ENCODE peak calls at places on chromosomes 13 and 19, in four cellular contexts. C is IMR-90, V is HepG2, R is GM12878. Z is an unnamed sample.

GRCh38 chr19:13289295-13289694 is 139.1 kb downstream of the IER2 start:
- DNase-seq in C (no peak), V (no peak), R (no peak), Z (no peak)

GRCh38 chr19:44848805-44849457 is 2.8 kb downstream of the NECTIN2 start:
- DNase-seq in C (no peak), V (no peak), R (no peak), Z (peak; percentile 40)

GRCh38 chr13:40318366-40318765 is 348.1 kb downstream of the FOXO1 start:
- DNase-seq in C (no peak), V (no peak), R (no peak), Z (no peak)

GRCh38 chr19:56141416-56141992 is 417 bp downstream of the ZNF444 start:
- DNase-seq in C (no peak), V (no peak), R (no peak), Z (no peak)

GRCh38 chr13:33634526-33635111 is 183.3 kb upstream of the RFC3 start:
- DNase-seq in C (no peak), V (no peak), R (no peak), Z (no peak)

GRCh38 chr13:107375701-107376350 is 807.9 kb upstream of the ARGLU1 start:
- DNase-seq in C (no peak), V (no peak), R (no peak), Z (no peak)

GRCh38 chr19:2097330-2098327 is 914 bp downstream of the IZUMO4 start:
- DNase-seq in C (no peak), V (no peak), R (no peak), Z (no peak)

GRCh38 chr13:25886438-25887214 is 165.2 kb downstream of the SHISA2 start:
- DNase-seq in C (peak; percentile 44), V (no peak), R (no peak), Z (no peak)

GRCh38 chr13:97259787-97260641 is 37.9 kb downstream of the MBNL2 start:
- DNase-seq in C (peak; percentile 84), V (peak; percentile 77), R (no peak), Z (peak; percentile 84)

GRCh38 chr13:111006508-111007031 is 91.7 kb upstream of the ANKRD10 start:
- DNase-seq in C (peak; percentile 84), V (no peak), R (no peak), Z (peak; percentile 15)

GRCh38 chr19:10964903-10965302 is 4.1 kb downstream of the SMARCA4 start:
- DNase-seq in C (no peak), V (no peak), R (no peak), Z (no peak)

GRCh38 chr13:60453490-60453889 is 56.5 kb downstream of the TDRD3 start:
- DNase-seq in C (peak; percentile 58), V (no peak), R (no peak), Z (no peak)

GRCh38 chr13:94858856-94859811 is 146.8 kb upstream of the SOX21 start:
- DNase-seq in C (peak; percentile 5), V (no peak), R (no peak), Z (no peak)

GRCh38 chr13:81639984-81640582 is 1299.2 kb upstream of the SPRY2 start:
- DNase-seq in C (no peak), V (peak; percentile 25), R (no peak), Z (peak; percentile 4)

GRCh38 chr13:106851251-106851650 is 283.3 kb upstream of the ARGLU1 start:
- DNase-seq in C (peak; percentile 18), V (no peak), R (no peak), Z (no peak)

GRCh38 chr19:49342291-49342721 is 7.1 kb downstream of the CD37 start:
- DNase-seq in C (no peak), V (no peak), R (no peak), Z (no peak)

GRCh38 chr19:32339988-32340874 is 5.2 kb upstream of the ZNF507 start:
- DNase-seq in C (peak; percentile 27), V (peak; percentile 46), R (no peak), Z (peak; percentile 50)

GRCh38 chr19:4052993-4053422 is 13.7 kb downstream of the ZBTB7A start:
- DNase-seq in C (no peak), V (peak; percentile 36), R (no peak), Z (no peak)

GRCh38 chr19:4589579-4590410 is 30.3 kb upstream of the SEMA6B start:
- DNase-seq in C (no peak), V (peak; percentile 65), R (no peak), Z (peak; percentile 77)

GRCh38 chr19:35349614-35350521 is 2.2 kb downstream of the FFAR1 start:
- DNase-seq in C (no peak), V (no peak), R (no peak), Z (no peak)

GRCh38 chr19:30688696-30689095 is 316.5 kb downstream of the ZNF536 start:
- DNase-seq in C (no peak), V (no peak), R (no peak), Z (no peak)

GRCh38 chr13:51697855-51698254 is 106.1 kb downstream of the DHRS12 start:
- DNase-seq in C (peak; percentile 18), V (no peak), R (no peak), Z (no peak)

GRCh38 chr13:32947886-32948285 is 68.3 kb upstream of the KL start:
- DNase-seq in C (no peak), V (no peak), R (no peak), Z (no peak)

GRCh38 chr13:45536224-45536623 is 71.5 kb downstream of the COG3 start:
- DNase-seq in C (no peak), V (no peak), R (no peak), Z (no peak)

GRCh38 chr19:42311612-42312160 is 1.4 kb upstream of the TMEM145 start:
- DNase-seq in C (no peak), V (no peak), R (no peak), Z (peak; percentile 50)

GRCh38 chr13:40640202-40640601 is 26.2 kb downstream of the FOXO1 start:
- DNase-seq in C (no peak), V (no peak), R (no peak), Z (no peak)

GRCh38 chr13:62910541-62910940 is 1494.9 kb upstream of the PCDH20 start:
- DNase-seq in C (no peak), V (no peak), R (no peak), Z (no peak)

GRCh38 chr13:68490594-68490993 is 1260.5 kb upstream of the PCDH9 start:
- DNase-seq in C (no peak), V (no peak), R (no peak), Z (no peak)

GRCh38 chr13:24905242-24905641 is 141.3 kb downstream of the RNF17 start:
- DNase-seq in C (peak; percentile 36), V (no peak), R (no peak), Z (no peak)

DNA sequence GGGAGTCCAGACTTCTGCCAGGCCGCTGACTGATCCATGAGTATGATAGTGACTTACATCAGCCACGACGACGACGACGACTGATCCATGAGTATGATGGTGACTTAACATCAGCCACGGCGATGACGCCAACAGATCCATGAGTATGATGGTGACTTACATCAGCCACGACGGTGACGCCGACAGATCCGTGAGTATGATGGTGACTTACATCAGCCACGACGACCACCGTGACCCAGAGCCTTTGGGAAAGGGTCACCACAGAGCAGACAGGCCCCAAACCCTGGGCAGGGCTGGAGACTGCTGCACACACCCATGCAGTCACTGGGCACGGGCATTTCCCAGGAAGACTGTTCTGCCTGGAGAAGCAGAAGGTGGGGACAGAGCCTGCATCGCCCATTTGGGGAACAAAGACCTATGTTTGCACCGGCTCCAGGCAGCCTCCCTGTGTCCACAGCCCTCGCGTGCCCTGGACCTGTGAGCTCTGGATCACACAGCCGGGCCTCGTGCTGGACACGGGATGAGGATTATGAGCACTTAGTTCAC is 130.9 kb upstream of the SPACA7 start:
- DNase-seq in C (no peak), V (no peak), R (no peak), Z (no peak)
- TF ChIP-seq BHLHE40 in C (no peak), V (no peak), R (no peak), Z (no peak)

GRCh38 chr13:73693215-73693614 is 441.0 kb downstream of the KLF12 start:
- DNase-seq in C (no peak), V (no peak), R (no peak), Z (no peak)

GRCh38 chr13:73698859-73699258 is 435.3 kb downstream of the KLF12 start:
- DNase-seq in C (peak; percentile 44), V (no peak), R (no peak), Z (no peak)

GRCh38 chr13:73697166-73697565 is 437.0 kb downstream of the KLF12 start:
- DNase-seq in C (no peak), V (no peak), R (no peak), Z (no peak)

GRCh38 chr13:73695325-73695724 is 438.9 kb downstream of the KLF12 start:
- DNase-seq in C (no peak), V (no peak), R (no peak), Z (no peak)

GRCh38 chr13:73696713-73697112 is 437.5 kb downstream of the KLF12 start:
- DNase-seq in C (no peak), V (no peak), R (no peak), Z (no peak)
- TF ChIP-seq MXI1 in C (no peak), V (no peak), R (no peak), Z (no peak)

GRCh38 chr13:98846991-98847390 is 94.5 kb upstream of the SLC15A1 start:
- DNase-seq in C (no peak), V (no peak), R (no peak), Z (no peak)
- TF ChIP-seq BHLHE40 in C (no peak), V (no peak), R (no peak), Z (no peak)

GRCh38 chr13:69567514-69567913 is 540.1 kb upstream of the ATXN8OS start:
- DNase-seq in C (no peak), V (no peak), R (no peak), Z (no peak)

GRCh38 chr13:69566104-69566716 is 541.4 kb upstream of the ATXN8OS start:
- DNase-seq in C (no peak), V (no peak), R (peak; percentile 23), Z (no peak)

DNA sequence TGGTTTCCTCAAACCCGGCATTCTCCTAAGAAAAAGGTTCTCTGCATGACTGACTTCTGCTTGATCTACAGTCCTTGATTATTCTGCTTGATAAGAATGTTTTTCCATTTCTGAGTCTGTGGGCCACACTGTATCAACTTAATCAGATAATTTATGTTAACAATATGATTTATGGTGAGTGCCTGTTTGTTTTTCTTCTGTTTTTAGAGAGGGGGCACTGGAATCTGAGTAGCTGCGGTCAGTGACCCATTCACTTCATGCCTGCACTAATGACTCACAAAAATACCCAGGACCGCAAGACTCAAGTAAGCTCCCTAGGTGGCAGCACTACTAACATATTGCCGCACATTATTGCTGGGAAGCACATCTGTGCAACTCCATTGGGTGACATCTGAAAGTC is 542.3 kb upstream of the ATXN8OS start:
- DNase-seq in C (no peak), V (peak; percentile 52), R (peak; percentile 12), Z (peak; percentile 23)
- TF ChIP-seq MXI1 in C (no peak), V (no peak), R (no peak), Z (no peak)

DNA sequence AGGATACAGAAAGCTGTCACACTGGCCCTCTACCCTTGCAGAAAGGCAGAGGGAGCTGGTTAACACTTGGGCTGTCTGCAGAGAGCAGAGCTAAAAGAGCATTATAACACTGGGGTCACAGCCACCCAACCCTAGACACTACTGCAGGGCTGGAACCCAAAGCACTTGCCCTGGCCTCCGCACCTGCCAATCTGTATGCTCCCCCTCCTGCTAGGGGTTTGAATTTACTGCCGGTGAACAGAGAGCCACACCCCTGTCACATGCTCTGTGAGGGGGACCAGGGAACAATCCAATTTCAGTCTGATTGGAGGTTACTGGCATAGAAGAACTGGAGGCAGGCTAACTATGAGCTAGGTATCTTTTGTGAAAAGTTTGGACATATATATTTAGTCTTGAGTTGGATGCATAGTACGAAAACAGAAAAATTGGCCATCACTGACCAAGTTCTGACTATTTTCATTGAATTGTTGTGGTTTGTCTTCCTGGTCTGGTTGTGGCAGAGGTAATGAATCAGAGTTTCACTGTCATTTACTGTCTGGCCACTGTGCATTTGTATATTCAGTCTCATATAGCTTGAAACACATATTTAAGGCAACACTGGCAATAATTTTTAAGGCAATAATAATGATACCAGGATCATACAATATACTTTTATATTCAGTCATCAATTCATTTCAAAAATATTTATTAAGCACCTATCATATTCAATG is 504.3 kb upstream of the ATXN8OS start:
- DNase-seq in C (no peak), V (no peak), R (no peak), Z (no peak)
- TF ChIP-seq BHLHE40 in C (no peak), V (no peak), R (no peak), Z (no peak)

GRCh38 chr13:46632171-46632570 is 79.2 kb downstream of the LRCH1 start:
- DNase-seq in C (no peak), V (no peak), R (no peak), Z (no peak)
- TF ChIP-seq MXI1 in C (no peak), V (no peak), R (no peak), Z (no peak)

Z was measured in K562.